ENCODE peak calls at places on chromosomes 2 and 18, in four cellular contexts. J is stimulated activated CD8-positive, alpha-beta memory T cell treated with anti-CD3 and anti-CD28 coated beads, Interleukin-15, amount 100 ng/mL, for 4 hours; X is stimulated activated CD4-positive, alpha-beta T cell treated with anti-CD3 and anti-CD28 coated beads, Interleukin-2, amount 100 ng/mL, for 48 hours; O is T47D. B is an unnamed sample.

GRCh38 chr2:164114937-164115336 is 379.1 kb upstream of the FIGN start:
- DNase-seq in J (no peak), X (no peak), O (peak), B (no peak)

GRCh38 chr2:75018162-75018561 is 59.7 kb downstream of the POLE4 start:
- DNase-seq in J (no peak), X (no peak), O (no peak), B (no peak)

GRCh38 chr2:109513749-109514588 is 99.8 kb downstream of the SEPTIN10 start:
- DNase-seq in J (no peak), X (peak), O (no peak), B (no peak)

GRCh38 chr2:122164964-122165363 is 409.5 kb downstream of the TSN start:
- DNase-seq in J (no peak), X (no peak), O (no peak), B (no peak)

GRCh38 chr2:166417669-166418068 is 41.9 kb upstream of the SCN9A start:
- DNase-seq in J (no peak), X (no peak), O (peak), B (peak)

GRCh38 chr2:217714268-217714643 is 288.5 kb downstream of the TNS1 start:
- DNase-seq in J (no peak), X (no peak), O (no peak), B (no peak)

GRCh38 chr18:42182728-42183700 is 228.0 kb downstream of the PIK3C3 start:
- DNase-seq in J (no peak), X (no peak), O (no peak), B (no peak)

GRCh38 chr2:8538951-8539621 is 142.8 kb upstream of the ID2 start:
- DNase-seq in J (no peak), X (no peak), O (no peak), B (no peak)

GRCh38 chr18:61322265-61322873 is 10.9 kb upstream of the CDH20 start:
- DNase-seq in J (no peak), X (peak), O (peak), B (peak)

GRCh38 chr2:69047625-69048145 is 34.7 kb downstream of the ANTXR1 start:
- DNase-seq in J (no peak), X (no peak), O (no peak), B (no peak)

GRCh38 chr2:161234627-161235026 is 73.6 kb upstream of the PSMD14 start:
- DNase-seq in J (no peak), X (no peak), O (no peak), B (no peak)

GRCh38 chr2:234266952-234267351 is 216.4 kb downstream of the SPP2 start:
- DNase-seq in J (no peak), X (no peak), O (no peak), B (no peak)

GRCh38 chr2:199929257-199929656 is 18.2 kb downstream of the C2orf69 start:
- DNase-seq in J (no peak), X (no peak), O (no peak), B (no peak)

GRCh38 chr2:121866789-121867188 is 111.3 kb downstream of the TSN start:
- DNase-seq in J (no peak), X (no peak), O (no peak), B (no peak)

GRCh38 chr18:59671533-59671932 is 25.7 kb downstream of the CCBE1 start:
- DNase-seq in J (no peak), X (no peak), O (no peak), B (no peak)

GRCh38 chr18:64720781-64721464 is 572.0 kb upstream of the LINC00305 start:
- DNase-seq in J (no peak), X (no peak), O (no peak), B (no peak)

GRCh38 chr2:27379840-27380625 is 501 bp downstream of the ZNF513 start:
- DNase-seq in J (no peak), X (peak), O (no peak), B (no peak)

GRCh38 chr18:60389314-60389713 is 16.7 kb upstream of the MC4R start:
- DNase-seq in J (no peak), X (no peak), O (no peak), B (no peak)

GRCh38 chr2:121273116-121273515 is 11.9 kb downstream of the TFCP2L1 start:
- DNase-seq in J (no peak), X (no peak), O (no peak), B (no peak)

GRCh38 chr2:239381709-239382134 is 19.1 kb downstream of the HDAC4 start:
- DNase-seq in J (no peak), X (no peak), O (no peak), B (no peak)

GRCh38 chr2:33476100-33476792 is at the start of gene RASGRP3:
- DNase-seq in J (peak), X (peak), O (peak), B (peak)

GRCh38 chr2:128361376-128362131 is 42.9 kb upstream of the HS6ST1 start:
- DNase-seq in J (no peak), X (no peak), O (no peak), B (peak)

GRCh38 chr18:59180150-59180845 is 39.7 kb upstream of the GRP start:
- DNase-seq in J (no peak), X (no peak), O (no peak), B (no peak)

B was measured in WERI-Rb-1.